ENCODE peak calls at places on chromosomes 3 and 15, in eight cellular contexts. One of them, this sample, is unnamed.

GRCh38 chr3:167691366-167691765 is 37.6 kb upstream of the WDR49 start:
- DNase-seq in tibial nerve: no peak
- DNase-seq in HCT116: no peak
- DNase-seq in psoas muscle: no peak
- DNase-seq in gastrocnemius medialis: no peak
- DNase-seq in pancreas: no peak
- DNase-seq in endodermal cell: no peak
- DNase-seq in HepG2: no peak
- DNase-seq in this sample: no peak

GRCh38 chr3:190070623-190071347 is 49.9 kb downstream of the P3H2 start:
- DNase-seq in endodermal cell: no peak
- DNase-seq in HepG2: peak; percentile 6
- DNase-seq in pancreas: no peak
- DNase-seq in HCT116: no peak
- DNase-seq in psoas muscle: no peak
- DNase-seq in gastrocnemius medialis: no peak
- DNase-seq in tibial nerve: no peak
- DNase-seq in this sample: no peak

GRCh38 chr3:170953736-170954135 is 45.3 kb upstream of the EIF5A2 start:
- DNase-seq in HCT116: no peak
- DNase-seq in pancreas: no peak
- DNase-seq in tibial nerve: no peak
- DNase-seq in gastrocnemius medialis: no peak
- DNase-seq in endodermal cell: no peak
- DNase-seq in psoas muscle: no peak
- DNase-seq in HepG2: no peak
- DNase-seq in this sample: no peak

GRCh38 chr15:34682673-34683072 is 72.1 kb downstream of the GJD2 start:
- DNase-seq in tibial nerve: no peak
- DNase-seq in HCT116: peak; percentile 72
- DNase-seq in endodermal cell: no peak
- DNase-seq in gastrocnemius medialis: no peak
- DNase-seq in HepG2: no peak
- DNase-seq in psoas muscle: no peak
- DNase-seq in pancreas: no peak
- DNase-seq in this sample: no peak

GRCh38 chr3:127803619-127804018 is 18.7 kb downstream of the MGLL start:
- DNase-seq in psoas muscle: no peak
- DNase-seq in HCT116: peak; percentile 93
- DNase-seq in pancreas: no peak
- DNase-seq in gastrocnemius medialis: no peak
- DNase-seq in endodermal cell: no peak
- DNase-seq in HepG2: no peak
- DNase-seq in tibial nerve: no peak
- DNase-seq in this sample: no peak

GRCh38 chr3:129224984-129225393 is 24.4 kb upstream of the COPG1 start:
- DNase-seq in HepG2: peak; percentile 92
- DNase-seq in pancreas: peak; percentile 86
- DNase-seq in psoas muscle: peak; percentile 96
- DNase-seq in tibial nerve: peak; percentile 59
- DNase-seq in gastrocnemius medialis: peak; percentile 99
- DNase-seq in endodermal cell: peak; percentile 64
- DNase-seq in HCT116: no peak
- DNase-seq in this sample: peak; percentile 82

GRCh38 chr3:55518451-55518850 is 31.3 kb upstream of the WNT5A start:
- DNase-seq in psoas muscle: no peak
- DNase-seq in endodermal cell: no peak
- DNase-seq in tibial nerve: no peak
- DNase-seq in HepG2: no peak
- DNase-seq in HCT116: no peak
- DNase-seq in pancreas: no peak
- DNase-seq in gastrocnemius medialis: no peak
- DNase-seq in this sample: no peak

GRCh38 chr3:13261908-13262307 is 158.2 kb downstream of the NUP210 start:
- DNase-seq in tibial nerve: no peak
- DNase-seq in gastrocnemius medialis: no peak
- DNase-seq in HepG2: no peak
- DNase-seq in pancreas: no peak
- DNase-seq in endodermal cell: no peak
- DNase-seq in HCT116: no peak
- DNase-seq in psoas muscle: no peak
- DNase-seq in this sample: no peak

GRCh38 chr3:24388611-24389010 is 106.0 kb downstream of the THRB start:
- DNase-seq in HepG2: no peak
- DNase-seq in tibial nerve: no peak
- DNase-seq in HCT116: no peak
- DNase-seq in endodermal cell: no peak
- DNase-seq in pancreas: no peak
- DNase-seq in gastrocnemius medialis: no peak
- DNase-seq in psoas muscle: no peak
- DNase-seq in this sample: no peak

GRCh38 chr3:67000006-67000405 is 1.9 kb downstream of the KBTBD8 start:
- DNase-seq in tibial nerve: no peak
- DNase-seq in endodermal cell: no peak
- DNase-seq in HCT116: no peak
- DNase-seq in psoas muscle: no peak
- DNase-seq in gastrocnemius medialis: no peak
- DNase-seq in pancreas: no peak
- DNase-seq in HepG2: no peak
- DNase-seq in this sample: no peak

GRCh38 chr3:8488436-8488835 is 13.2 kb upstream of the LMCD1 start:
- DNase-seq in psoas muscle: no peak
- DNase-seq in endodermal cell: no peak
- DNase-seq in pancreas: no peak
- DNase-seq in gastrocnemius medialis: peak; percentile 80
- DNase-seq in HCT116: no peak
- DNase-seq in HepG2: no peak
- DNase-seq in tibial nerve: no peak
- DNase-seq in this sample: no peak
- H3K4me1 ChIP-seq in psoas muscle: peaks cover 53% of the 10 kb centered on the region
- H3K4me1 ChIP-seq in endodermal cell: peaks cover 7% of the 10 kb centered on the region
- H3K4me1 ChIP-seq in pancreas: no peaks in the 10 kb centered on the region
- H3K4me1 ChIP-seq in gastrocnemius medialis: peaks cover 48% of the 10 kb centered on the region
- H3K4me1 ChIP-seq in HCT116: peaks cover 13% of the 10 kb centered on the region
- H3K4me1 ChIP-seq in HepG2: peaks cover 78% of the 10 kb centered on the region
- H3K4me1 ChIP-seq in tibial nerve: no peaks in the 10 kb centered on the region
- H3K4me1 ChIP-seq in this sample: peaks cover 31% of the 10 kb centered on the region

GRCh38 chr3:37255990-37256308 is 81.6 kb upstream of the LRRFIP2 start:
- DNase-seq in psoas muscle: no peak
- DNase-seq in gastrocnemius medialis: no peak
- DNase-seq in pancreas: no peak
- DNase-seq in tibial nerve: no peak
- DNase-seq in HepG2: no peak
- DNase-seq in HCT116: no peak
- DNase-seq in endodermal cell: no peak
- DNase-seq in this sample: no peak
- H3K36me3 ChIP-seq in psoas muscle: peaks cover 50% of the 10 kb centered on the region
- H3K36me3 ChIP-seq in gastrocnemius medialis: no peaks in the 10 kb centered on the region
- H3K36me3 ChIP-seq in pancreas: peaks cover 21% of the 10 kb centered on the region
- H3K36me3 ChIP-seq in tibial nerve: peaks cover 39% of the 10 kb centered on the region
- H3K36me3 ChIP-seq in HepG2: peaks cover 13% of the 10 kb centered on the region
- H3K36me3 ChIP-seq in HCT116: peaks cover 5% of the 10 kb centered on the region
- H3K36me3 ChIP-seq in endodermal cell: peaks cover 55% of the 10 kb centered on the region
- H3K36me3 ChIP-seq in this sample: peaks cover 75% of the 10 kb centered on the region

GRCh38 chr3:136543385-136543784 is 208.8 kb downstream of the STAG1 start:
- DNase-seq in gastrocnemius medialis: no peak
- DNase-seq in psoas muscle: no peak
- DNase-seq in tibial nerve: no peak
- DNase-seq in HepG2: no peak
- DNase-seq in HCT116: no peak
- DNase-seq in pancreas: no peak
- DNase-seq in endodermal cell: no peak
- DNase-seq in this sample: no peak

GRCh38 chr3:136547293-136547692 is 204.9 kb downstream of the STAG1 start:
- DNase-seq in tibial nerve: no peak
- DNase-seq in gastrocnemius medialis: no peak
- DNase-seq in endodermal cell: no peak
- DNase-seq in pancreas: no peak
- DNase-seq in HCT116: no peak
- DNase-seq in psoas muscle: no peak
- DNase-seq in HepG2: no peak
- DNase-seq in this sample: no peak

GRCh38 chr3:136546718-136547117 is 205.5 kb downstream of the STAG1 start:
- DNase-seq in pancreas: no peak
- DNase-seq in psoas muscle: no peak
- DNase-seq in HCT116: peak; percentile 10
- DNase-seq in tibial nerve: no peak
- DNase-seq in endodermal cell: no peak
- DNase-seq in gastrocnemius medialis: no peak
- DNase-seq in HepG2: no peak
- DNase-seq in this sample: no peak

GRCh38 chr3:136544532-136544931 is 207.6 kb downstream of the STAG1 start:
- DNase-seq in endodermal cell: no peak
- DNase-seq in HCT116: no peak
- DNase-seq in gastrocnemius medialis: no peak
- DNase-seq in tibial nerve: no peak
- DNase-seq in pancreas: no peak
- DNase-seq in psoas muscle: no peak
- DNase-seq in HepG2: no peak
- DNase-seq in this sample: no peak

DNA sequence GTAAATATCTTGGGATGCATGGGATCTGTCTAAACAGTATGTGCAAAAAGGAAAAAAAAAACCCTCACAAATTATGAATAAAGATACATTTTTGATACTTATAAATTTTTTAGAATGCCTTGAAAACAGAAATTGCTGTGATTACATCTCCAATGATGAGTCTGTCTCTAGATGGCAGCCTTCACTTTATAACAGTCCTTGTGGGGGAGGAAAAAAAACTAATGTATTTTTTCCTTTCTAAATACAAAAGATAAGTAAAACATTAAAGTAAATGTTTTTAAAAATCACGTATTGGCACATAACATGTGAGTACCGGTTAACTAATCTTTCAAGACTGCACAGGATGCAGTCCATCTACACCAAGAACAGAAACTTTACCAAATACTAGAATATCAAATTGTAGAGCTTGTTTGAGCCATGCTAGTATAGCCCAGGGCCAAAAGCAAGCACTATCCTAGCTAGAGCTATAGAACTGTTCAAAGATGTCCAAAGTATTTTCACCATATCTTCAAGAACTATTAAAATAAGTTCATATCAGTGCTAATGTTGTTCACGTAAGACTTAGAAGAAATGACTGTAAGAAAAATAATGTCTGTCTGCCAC is 206.4 kb downstream of the STAG1 start:
- DNase-seq in gastrocnemius medialis: no peak
- DNase-seq in HepG2: no peak
- DNase-seq in pancreas: no peak
- DNase-seq in HCT116: no peak
- DNase-seq in endodermal cell: no peak
- DNase-seq in psoas muscle: no peak
- DNase-seq in tibial nerve: no peak
- DNase-seq in this sample: no peak
- TF ChIP-seq CTCF in gastrocnemius medialis: no peak
- TF ChIP-seq CTCF in HepG2: peak; percentile 44
- TF ChIP-seq CTCF in pancreas: no peak
- TF ChIP-seq CTCF in HCT116: peak; percentile 87
- TF ChIP-seq CTCF in endodermal cell: peak; percentile 56
- TF ChIP-seq CTCF in psoas muscle: peak; percentile 25
- TF ChIP-seq CTCF in tibial nerve: peak; percentile 11
- TF ChIP-seq CTCF in this sample: no peak

GRCh38 chr3:131282379-131282778 is 99.2 kb upstream of the NUDT16 start:
- DNase-seq in HCT116: no peak
- DNase-seq in pancreas: no peak
- DNase-seq in HepG2: no peak
- DNase-seq in gastrocnemius medialis: no peak
- DNase-seq in tibial nerve: no peak
- DNase-seq in endodermal cell: no peak
- DNase-seq in psoas muscle: no peak
- DNase-seq in this sample: no peak
- H3K4me1 ChIP-seq in HCT116: no peaks in the 10 kb centered on the region
- H3K4me1 ChIP-seq in pancreas: no peaks in the 10 kb centered on the region
- H3K4me1 ChIP-seq in HepG2: peaks cover 4% of the 10 kb centered on the region
- H3K4me1 ChIP-seq in gastrocnemius medialis: peaks cover 35% of the 10 kb centered on the region
- H3K4me1 ChIP-seq in tibial nerve: no peaks in the 10 kb centered on the region
- H3K4me1 ChIP-seq in endodermal cell: no peaks in the 10 kb centered on the region
- H3K4me1 ChIP-seq in psoas muscle: peaks cover 32% of the 10 kb centered on the region
- H3K4me1 ChIP-seq in this sample: peaks cover 6% of the 10 kb centered on the region

GRCh38 chr3:58141766-58142345 is 68.9 kb downstream of the DNASE1L3 start:
- DNase-seq in HCT116: no peak
- DNase-seq in pancreas: no peak
- DNase-seq in psoas muscle: no peak
- DNase-seq in gastrocnemius medialis: no peak
- DNase-seq in HepG2: no peak
- DNase-seq in endodermal cell: no peak
- DNase-seq in tibial nerve: no peak
- DNase-seq in this sample: no peak
- H3K36me3 ChIP-seq in HCT116: peaks cover 46% of the 10 kb centered on the region
- H3K36me3 ChIP-seq in pancreas: peaks cover 71% of the 10 kb centered on the region
- H3K36me3 ChIP-seq in psoas muscle: peaks cover 33% of the 10 kb centered on the region
- H3K36me3 ChIP-seq in gastrocnemius medialis: no peaks in the 10 kb centered on the region
- H3K36me3 ChIP-seq in HepG2: peaks cover 57% of the 10 kb centered on the region
- H3K36me3 ChIP-seq in endodermal cell: peaks cover 100% of the 10 kb centered on the region
- H3K36me3 ChIP-seq in tibial nerve: peaks cover 88% of the 10 kb centered on the region
- H3K36me3 ChIP-seq in this sample: peaks cover 15% of the 10 kb centered on the region

GRCh38 chr15:66310786-66311185 is 17.4 kb downstream of the DIS3L start:
- DNase-seq in psoas muscle: no peak
- DNase-seq in pancreas: no peak
- DNase-seq in HCT116: no peak
- DNase-seq in gastrocnemius medialis: no peak
- DNase-seq in tibial nerve: no peak
- DNase-seq in endodermal cell: no peak
- DNase-seq in HepG2: no peak
- DNase-seq in this sample: no peak
- TF ChIP-seq CTCF in psoas muscle: no peak
- TF ChIP-seq CTCF in pancreas: no peak
- TF ChIP-seq CTCF in HCT116: no peak
- TF ChIP-seq CTCF in gastrocnemius medialis: no peak
- TF ChIP-seq CTCF in tibial nerve: no peak
- TF ChIP-seq CTCF in endodermal cell: no peak
- TF ChIP-seq CTCF in HepG2: no peak
- TF ChIP-seq CTCF in this sample: no peak

This sample was measured in heart right ventricle.